ENCODE peak calls at places on chromosome 12, in four cellular contexts. F, W, E and P are unnamed samples.

GRCh38 chr12:68478516-68479260 is 132.0 kb upstream of the RAP1B start:
- DNase-seq in E (no peak), F (no peak), W (no peak), P (no peak)

GRCh38 chr12:66003951-66004350 is 126.6 kb downstream of the LLPH start:
- DNase-seq in E (no peak), W (no peak), F (no peak), P (no peak)

GRCh38 chr12:45669093-45669492 is 60.4 kb upstream of the ARID2 start:
- DNase-seq in W (no peak), F (no peak), E (no peak), P (peak)

GRCh38 chr12:43957732-43958131 is 121.9 kb downstream of the TMEM117 start:
- DNase-seq in W (no peak), F (peak), E (peak), P (peak)

GRCh38 chr12:54603173-54603814 is 14.8 kb upstream of the PPP1R1A start:
- DNase-seq in E (peak), W (no peak), F (peak), P (peak)

GRCh38 chr12:75591628-75592027 is 80.2 kb upstream of the KRR1 start:
- DNase-seq in F (no peak), W (no peak), E (no peak), P (no peak)

GRCh38 chr12:47819544-47819901 is 180 bp downstream of the HDAC7 start:
- DNase-seq in F (no peak), E (no peak), W (no peak), P (no peak)

GRCh38 chr12:67598598-67598997 is 49.9 kb upstream of the DYRK2 start:
- DNase-seq in F (no peak), W (no peak), E (no peak), P (no peak)

GRCh38 chr12:3882896-3883564 is 9.8 kb upstream of the PARP11 start:
- DNase-seq in W (no peak), E (peak), F (peak), P (no peak)

GRCh38 chr12:50467441-50467840 is 37.3 kb upstream of the DIP2B start:
- DNase-seq in W (no peak), F (no peak), E (no peak), P (no peak)

GRCh38 chr12:15220961-15221885 is at the start of gene RERG:
- DNase-seq in F (peak), W (peak), E (peak), P (peak)

GRCh38 chr12:84056-84455 is 17.5 kb downstream of the IQSEC3 start:
- DNase-seq in F (no peak), E (no peak), W (no peak), P (no peak)

GRCh38 chr12:71452006-71452405 is 12.4 kb downstream of the LGR5 start:
- DNase-seq in W (no peak), E (no peak), F (no peak), P (no peak)

GRCh38 chr12:71447691-71448660 is 8.4 kb downstream of the LGR5 start:
- DNase-seq in W (no peak), F (no peak), E (no peak), P (no peak)

GRCh38 chr12:71455028-71455737 is 15.6 kb downstream of the LGR5 start:
- DNase-seq in E (no peak), F (no peak), W (no peak), P (no peak)

GRCh38 chr12:71449373-71450070 is 9.9 kb downstream of the LGR5 start:
- DNase-seq in W (no peak), F (no peak), E (no peak), P (no peak)
- TF ChIP-seq EGR1 in W (no peak), F (no peak), E (no peak), P (no peak)

GRCh38 chr12:118055144-118055557 is 5.8 kb downstream of the WSB2 start:
- DNase-seq in F (no peak), W (no peak), E (peak), P (no peak)

GRCh38 chr12:118050972-118051910 is 9.7 kb downstream of the WSB2 start:
- DNase-seq in F (no peak), E (no peak), W (no peak), P (no peak)

GRCh38 chr12:118055865-118056773 is 4.9 kb downstream of the WSB2 start:
- DNase-seq in W (no peak), F (no peak), E (no peak), P (no peak)

GRCh38 chr12:118052324-118053070 is 8.5 kb downstream of the WSB2 start:
- DNase-seq in F (peak), W (no peak), E (no peak), P (no peak)

DNA sequence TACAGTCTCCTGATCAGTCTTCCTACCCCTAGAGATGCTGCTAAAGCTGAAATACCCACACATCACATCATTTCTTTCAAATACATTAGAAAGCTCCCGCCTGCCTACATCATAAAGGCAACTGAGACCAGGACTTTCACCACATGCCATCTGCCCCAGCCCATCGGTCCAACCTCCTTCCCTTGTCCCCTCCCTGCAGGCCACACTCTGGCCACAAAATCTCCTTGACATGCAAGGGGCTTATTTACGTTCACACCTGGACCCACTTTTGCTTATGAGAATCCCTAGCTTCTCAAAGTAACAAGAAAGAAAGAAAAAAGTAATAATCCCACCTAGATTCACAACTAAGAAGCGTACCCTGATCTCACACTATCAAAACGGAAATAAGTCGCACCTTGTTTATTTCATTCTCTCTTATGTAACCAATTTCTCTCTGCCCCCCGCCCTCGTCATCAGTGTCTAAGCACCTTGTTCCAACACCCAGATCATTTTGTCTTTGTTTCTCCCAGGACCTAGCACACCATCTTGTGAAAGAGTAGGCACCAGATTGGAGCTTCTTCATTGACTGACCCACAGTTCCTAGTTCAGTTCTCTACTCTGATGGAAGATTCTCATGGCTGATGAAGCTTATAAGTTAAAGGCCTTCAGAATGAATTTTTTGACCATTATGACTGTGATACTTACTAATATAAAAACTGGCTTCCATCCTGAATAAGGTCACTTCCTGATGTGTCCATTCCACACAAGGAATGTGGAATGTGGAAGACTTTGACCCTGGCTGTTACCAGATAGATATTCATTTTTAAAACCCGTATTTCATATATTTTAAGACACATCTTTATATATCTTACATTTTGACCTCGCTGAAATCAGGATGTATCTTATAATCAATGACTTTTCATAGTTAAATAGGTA is 7.7 kb downstream of the WSB2 start:
- DNase-seq in E (no peak), W (no peak), F (no peak), P (no peak)
- TF ChIP-seq SIN3A in E (no peak), W (no peak), F (no peak), P (no peak)

GRCh38 chr12:13218641-13219040 is 22.1 kb downstream of the EMP1 start:
- DNase-seq in W (no peak), E (no peak), F (no peak), P (no peak)
- H3K27ac ChIP-seq in W (no peak), E (no peak), F (no peak), P (no peak)

GRCh38 chr12:27779416-27779815 is 617 bp upstream of the KLHL42 start:
- DNase-seq in E (no peak), F (no peak), W (no peak), P (no peak)
- TF ChIP-seq EGR1 in E (peak), F (no peak), W (no peak), P (peak)

GRCh38 chr12:56632701-56633464 is 2.8 kb upstream of the BAZ2A start:
- DNase-seq in F (no peak), W (no peak), E (no peak), P (no peak)

GRCh38 chr12:56635539-56636117 is 5.5 kb upstream of the BAZ2A start:
- DNase-seq in F (no peak), W (no peak), E (peak), P (no peak)

GRCh38 chr12:56633465-56634241 is 3.5 kb upstream of the BAZ2A start:
- DNase-seq in F (no peak), W (no peak), E (no peak), P (no peak)

GRCh38 chr12:56634837-56635538 is 4.9 kb upstream of the BAZ2A start:
- DNase-seq in F (peak), E (peak), W (no peak), P (no peak)

DNA sequence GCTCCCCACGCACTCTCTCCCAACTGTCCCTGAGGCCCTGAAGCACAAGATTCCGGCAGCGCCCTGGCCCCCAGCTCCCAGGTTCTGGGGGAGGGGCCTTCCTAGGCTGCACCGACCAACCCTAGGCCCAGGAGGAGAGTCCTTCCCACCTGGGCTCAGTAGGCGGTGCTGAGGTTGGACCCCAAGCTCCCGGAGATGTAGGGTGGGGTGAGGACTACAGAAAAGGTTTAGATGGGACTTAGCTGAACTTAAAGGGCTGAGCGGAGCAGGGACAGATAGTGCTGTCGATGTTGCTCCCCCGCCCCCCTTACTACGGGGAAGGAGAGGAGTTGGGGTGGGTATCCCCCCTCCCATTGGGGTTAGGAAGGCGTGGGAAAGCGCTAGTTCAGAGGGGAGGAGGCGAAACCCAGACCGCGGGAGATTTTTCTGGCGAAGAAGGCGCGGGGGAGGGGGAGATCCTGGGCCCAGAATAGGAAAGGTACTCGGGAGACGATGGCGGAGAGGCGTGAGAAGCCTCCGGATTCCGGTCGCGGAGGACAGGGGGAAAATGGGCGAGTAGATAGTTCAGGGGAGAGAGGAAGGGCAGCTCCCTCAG is 4.2 kb upstream of the BAZ2A start:
- DNase-seq in W (no peak), E (peak), F (peak), P (no peak)
- TF ChIP-seq SIN3A in W (peak), E (no peak), F (no peak), P (no peak)

DNA sequence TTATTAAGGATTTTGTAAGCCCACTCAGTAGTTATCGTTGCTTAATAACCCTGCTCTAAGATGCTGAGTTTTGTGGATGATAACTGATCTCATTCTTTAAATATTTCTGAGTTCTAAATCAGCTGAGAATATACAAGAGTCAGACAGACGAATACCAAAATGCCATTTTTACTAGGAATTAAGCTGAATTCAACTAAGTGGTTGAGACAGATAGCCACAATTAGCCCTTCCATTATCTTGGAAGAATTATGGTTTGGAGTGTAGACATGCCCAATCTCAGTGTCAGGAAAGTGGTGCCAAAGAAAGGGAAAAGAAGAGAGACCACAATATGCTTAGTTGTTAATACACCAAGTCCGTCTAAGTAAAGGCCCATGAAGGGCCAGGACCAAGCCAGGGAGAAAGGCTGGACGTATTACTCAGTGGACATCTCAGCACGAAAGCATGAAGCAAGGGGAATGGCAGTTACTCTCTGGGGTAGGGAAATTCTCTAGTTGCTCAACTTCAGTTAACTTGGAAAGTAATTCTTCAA is 58.6 kb downstream of the KCNA5 start:
- DNase-seq in E (no peak), F (no peak), W (no peak), P (no peak)
- H3K27ac ChIP-seq in E (no peak), F (no peak), W (no peak), P (no peak)

DNA sequence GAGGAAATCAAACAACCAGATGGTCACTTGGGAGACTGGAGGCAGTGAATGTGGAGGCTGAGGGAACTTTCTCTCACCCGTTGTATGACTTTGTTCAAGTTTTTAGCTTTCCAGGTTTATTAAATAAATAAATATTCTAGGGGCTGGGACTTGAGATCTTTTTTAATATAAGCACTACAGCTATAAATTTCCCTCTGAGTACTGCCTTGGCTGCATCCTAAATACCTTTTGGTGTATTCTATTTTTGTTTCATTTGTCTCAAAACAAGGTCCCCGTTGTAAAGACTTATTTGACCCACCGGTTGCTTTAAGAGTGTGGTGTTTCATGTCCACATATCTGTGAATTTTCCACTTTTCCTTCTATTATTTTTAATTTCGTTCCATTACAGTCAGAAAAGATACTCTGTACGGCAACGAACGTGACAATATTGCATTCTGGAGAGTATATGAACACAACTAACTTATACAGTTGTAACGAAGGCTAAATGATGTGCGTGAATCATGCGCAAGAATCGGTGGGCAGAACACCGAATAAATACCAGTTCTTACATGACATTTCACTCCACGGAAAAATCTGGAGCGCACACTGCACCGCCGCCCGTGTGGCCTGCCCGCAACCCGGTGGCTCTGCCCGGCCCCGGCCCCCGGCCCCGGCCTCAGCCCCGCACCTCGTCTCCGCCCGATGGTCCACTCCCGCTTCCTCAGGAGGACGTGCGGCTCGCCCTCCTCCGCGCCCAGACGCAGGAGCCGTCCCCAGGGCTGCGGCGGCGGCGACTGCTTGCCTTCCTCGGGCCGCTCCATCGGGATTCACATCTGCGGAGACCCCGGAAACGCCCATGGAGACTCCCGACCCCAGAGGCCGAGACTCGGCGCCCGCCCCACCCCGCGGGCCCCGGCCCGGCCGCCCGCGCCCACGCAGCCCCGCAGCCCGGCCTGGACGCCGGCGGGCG is 602 bp downstream of the CHFR start:
- DNase-seq in F (no peak), E (peak), W (no peak), P (no peak)
- TF ChIP-seq EGR1 in F (no peak), E (no peak), W (no peak), P (no peak)